ENCODE peak calls at places on chromosomes 3 and 15, in six cellular contexts. A is K562, I is GM12892, Z is GM12878, H is HepG2, W is H1. G is an unnamed sample.
A peak's percentile ranks its signal among the peaks of the same experiment; 100 is the strongest.

GRCh38 chr3:46062679-46063078 is 35.4 kb upstream of the XCR1 start:
- DNase-seq in Z (no peak), A (no peak), H (no peak), W (no peak), I (no peak), G (no peak)

GRCh38 chr3:157033001-157033400 is 126.9 kb downstream of the CCNL1 start:
- DNase-seq in I (no peak), H (no peak), A (no peak), Z (no peak), W (no peak), G (no peak)

GRCh38 chr3:355622-356021 is 159.1 kb downstream of the CHL1 start:
- DNase-seq in A (no peak), Z (no peak), H (no peak), I (no peak), W (no peak), G (no peak)

GRCh38 chr3:186427627-186428026 is 65.6 kb upstream of the DGKG start:
- DNase-seq in Z (no peak), H (no peak), W (no peak), A (no peak), I (no peak), G (no peak)

GRCh38 chr3:194756460-194757355 is 71.0 kb downstream of the FAM43A start:
- DNase-seq in Z (no peak), I (no peak), W (no peak), A (no peak), H (no peak), G (no peak)

GRCh38 chr3:167587651-167588050 is 66.1 kb downstream of the WDR49 start:
- DNase-seq in A (no peak), I (no peak), H (no peak), Z (no peak), W (no peak), G (no peak)

GRCh38 chr3:183253961-183254815 is 1.1 kb downstream of the B3GNT5 start:
- DNase-seq in Z (no peak), H (no peak), W (no peak), A (peak; percentile 73), I (peak; percentile 13), G (peak; percentile 25)

GRCh38 chr3:31354373-31354772 is 178.4 kb upstream of the STT3B start:
- DNase-seq in H (no peak), A (no peak), I (no peak), Z (no peak), W (no peak), G (no peak)

GRCh38 chr15:39582286-39582976 is 1.6 kb downstream of the THBS1 start:
- DNase-seq in W (no peak), Z (no peak), I (no peak), A (no peak), H (no peak), G (no peak)

GRCh38 chr3:88725440-88725839 is 382.0 kb upstream of the EPHA3 start:
- DNase-seq in W (no peak), I (no peak), Z (no peak), H (no peak), A (no peak), G (no peak)

GRCh38 chr3:193310914-193311723 is 67.4 kb downstream of the ATP13A5 start:
- DNase-seq in A (no peak), I (no peak), H (no peak), Z (no peak), W (no peak), G (no peak)

GRCh38 chr15:71461748-71462147 is 346.5 kb downstream of the THSD4 start:
- DNase-seq in W (no peak), A (no peak), H (no peak), I (no peak), Z (no peak), G (no peak)

GRCh38 chr15:69351333-69351732 is 52.6 kb downstream of the PAQR5 start:
- DNase-seq in A (no peak), I (no peak), H (no peak), Z (no peak), W (no peak), G (no peak)

GRCh38 chr15:38073278-38073930 is 139.0 kb downstream of the TMCO5A start:
- DNase-seq in I (no peak), Z (no peak), H (peak; percentile 43), W (no peak), A (no peak), G (no peak)

GRCh38 chr3:8987673-8988655 is 24.7 kb upstream of the RAD18 start:
- DNase-seq in I (peak; percentile 66), W (peak; percentile 50), A (peak; percentile 85), Z (no peak), H (peak; percentile 36), G (peak; percentile 83)

GRCh38 chr15:98177950-98178848 is 217.7 kb downstream of the ARRDC4 start:
- DNase-seq in A (peak; percentile 56), H (peak; percentile 56), W (no peak), Z (no peak), I (no peak), G (peak; percentile 29)

DNA sequence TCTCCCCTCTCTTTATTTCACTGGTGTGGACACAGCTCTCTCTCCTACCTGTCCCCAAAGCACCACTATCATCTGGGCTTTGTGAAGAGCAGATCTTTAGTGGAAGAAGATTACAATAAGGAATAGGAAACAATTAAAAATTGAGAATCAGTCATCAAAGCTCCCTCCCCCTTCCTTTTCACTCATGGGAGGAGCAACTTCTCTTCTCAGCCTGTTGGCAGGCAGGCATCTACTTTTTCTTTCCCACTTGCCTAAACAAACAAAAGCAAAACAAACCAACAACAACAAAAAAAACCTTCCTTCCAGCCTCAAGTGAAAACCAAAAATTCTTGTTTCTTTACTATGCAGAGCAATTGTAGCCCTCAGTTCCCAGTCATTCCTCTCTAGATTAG is 125.5 kb upstream of the BHLHE40 start:
- DNase-seq in Z (no peak), H (no peak), W (no peak), A (no peak), I (no peak), G (no peak)
- TF ChIP-seq POLR2A in Z (no peak), H (no peak), W (no peak), A (no peak), I (no peak), G (no peak)

GRCh38 chr3:173983353-173983752 is 585.8 kb downstream of the NLGN1 start:
- DNase-seq in W (no peak), H (no peak), I (no peak), A (no peak), Z (no peak), G (no peak)

GRCh38 chr3:173993299-173993698 is 595.8 kb downstream of the NLGN1 start:
- DNase-seq in W (no peak), H (peak; percentile 1), A (no peak), I (no peak), Z (no peak), G (no peak)

GRCh38 chr3:173986861-173987410 is 589.4 kb downstream of the NLGN1 start:
- DNase-seq in A (no peak), Z (no peak), W (no peak), I (no peak), H (no peak), G (no peak)

DNA sequence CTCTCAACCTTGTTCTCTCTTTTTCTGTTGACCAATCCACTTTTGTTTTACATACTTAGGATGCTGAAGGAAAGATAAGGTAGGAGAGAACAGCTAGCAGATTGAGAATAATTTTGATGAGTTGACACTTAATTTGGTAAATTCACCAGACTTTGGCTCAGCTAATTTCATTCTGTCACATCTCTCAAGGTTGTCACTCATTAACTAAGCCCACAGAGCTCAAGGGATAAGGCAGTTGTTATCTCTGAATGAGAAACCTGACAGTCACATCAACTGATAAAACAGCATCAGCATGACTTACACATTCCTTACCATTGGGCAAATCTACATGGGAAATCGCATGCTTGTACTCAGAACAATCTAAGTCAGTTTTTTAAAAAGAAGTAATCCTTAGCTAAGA is 591.4 kb downstream of the NLGN1 start:
- DNase-seq in H (no peak), Z (no peak), I (no peak), W (no peak), A (no peak), G (no peak)
- TF ChIP-seq TAF1 in H (no peak), Z (no peak), I (no peak), W (no peak), A (no peak), G (no peak)

GRCh38 chr15:34969340-34970097 is at the start of gene AQR:
- DNase-seq in A (peak; percentile 85), I (peak; percentile 87), Z (peak; percentile 87), H (peak; percentile 96), W (peak; percentile 95), G (peak; percentile 78)
- TF ChIP-seq POLR2A in A (peak; percentile 97), I (peak; percentile 93), Z (peak; percentile 93), H (peak; percentile 88), W (peak; percentile 86), G (peak; percentile 94)

GRCh38 chr15:52785672-52786406 is 4.3 kb downstream of the ONECUT1 start:
- DNase-seq in H (no peak), W (no peak), I (no peak), A (no peak), Z (no peak), G (no peak)

GRCh38 chr15:52783929-52784798 is 6.0 kb downstream of the ONECUT1 start:
- DNase-seq in H (no peak), I (no peak), A (peak; percentile 59), Z (no peak), W (no peak), G (no peak)

GRCh38 chr15:52786436-52787122 is 3.6 kb downstream of the ONECUT1 start:
- DNase-seq in H (peak; percentile 43), Z (no peak), I (no peak), A (no peak), W (no peak), G (no peak)

GRCh38 chr15:52783191-52783829 is 6.8 kb downstream of the ONECUT1 start:
- DNase-seq in I (no peak), H (no peak), A (no peak), W (peak; percentile 69), Z (no peak), G (no peak)

DNA sequence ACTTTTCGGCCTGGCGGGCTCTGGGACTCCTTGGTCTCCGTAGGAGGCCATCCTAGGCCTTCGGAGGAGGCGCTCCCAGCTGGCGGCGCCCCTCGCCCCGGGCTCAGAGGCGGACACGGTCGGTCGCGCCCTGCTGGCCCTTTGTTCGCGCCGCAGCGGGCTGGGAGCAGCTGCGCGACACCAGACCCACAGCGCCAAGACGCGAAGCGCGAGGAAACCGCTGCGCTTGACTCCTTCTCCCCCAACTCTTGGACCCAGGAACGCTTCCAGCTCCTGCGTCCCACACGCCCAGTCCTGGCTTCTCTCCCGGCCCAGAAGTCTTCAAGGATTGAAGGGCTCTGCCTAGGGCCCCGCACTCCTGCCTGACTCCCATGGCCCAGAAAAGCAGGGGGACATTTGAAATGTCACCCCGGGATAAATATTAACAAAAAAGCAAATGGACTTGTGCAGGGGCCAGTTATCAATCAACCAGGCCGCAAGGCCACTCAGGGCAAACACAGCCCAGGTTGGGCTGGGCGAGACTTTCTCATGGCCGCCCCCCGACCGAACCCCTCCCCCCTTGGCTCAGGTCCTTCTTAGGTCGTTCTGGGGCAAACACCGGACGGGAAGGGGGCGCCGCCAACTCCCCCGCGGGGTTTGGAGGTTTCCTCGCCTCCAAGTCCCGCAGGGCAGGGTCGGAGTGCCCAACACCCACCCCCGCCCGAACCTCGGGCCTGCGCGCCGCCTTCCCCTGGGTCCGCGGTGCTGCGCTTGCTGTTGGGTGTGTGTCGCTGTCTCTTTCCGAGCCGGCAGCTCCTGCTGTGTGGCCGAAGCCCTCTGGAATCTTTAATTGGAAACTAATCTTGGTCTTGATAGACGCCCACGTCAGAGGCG is 5.1 kb downstream of the ONECUT1 start:
- DNase-seq in W (no peak), Z (no peak), A (no peak), I (no peak), H (peak; percentile 39), G (no peak)
- TF ChIP-seq TAF1 in W (no peak), Z (no peak), A (no peak), I (no peak), H (no peak), G (no peak)

GRCh38 chr3:50674349-50675178 is at the start of gene DOCK3:
- DNase-seq in H (no peak), A (peak; percentile 77), W (no peak), I (peak; percentile 63), Z (no peak), G (peak; percentile 69)
- TF ChIP-seq POLR2A in H (no peak), A (no peak), W (no peak), I (no peak), Z (no peak), G (no peak)

G was measured in GM12891.